ENCODE peak calls at places on chromosome 20, in five cellular contexts. B, O, G, S and C are unnamed samples.
A peak's percentile ranks its signal among the peaks of the same experiment; 100 is the strongest.

GRCh38 chr20:47453167-47453782 is 48.4 kb upstream of the NCOA3 start:
- DNase-seq in O (no peak), B (peak; percentile 97), G (no peak), S (peak; percentile 68), C (no peak)

GRCh38 chr20:22904905-22905304 is 130.2 kb upstream of the SSTR4 start:
- DNase-seq in B (no peak), S (no peak), G (no peak), O (no peak), C (no peak)

GRCh38 chr20:20267685-20268429 is 100.0 kb upstream of the INSM1 start:
- DNase-seq in G (no peak), O (no peak), S (no peak), B (no peak), C (no peak)

GRCh38 chr20:63885264-63886053 is 9.5 kb upstream of the DNAJC5 start:
- DNase-seq in B (no peak), G (no peak), S (no peak), O (no peak), C (no peak)

GRCh38 chr20:38131588-38132121 is 33.4 kb downstream of the TGM2 start:
- DNase-seq in B (peak; percentile 80), O (no peak), G (no peak), S (no peak), C (no peak)

GRCh38 chr20:36645998-36646397 is at the start of gene SLA2:
- DNase-seq in O (peak; percentile 58), G (no peak), S (no peak), B (no peak), C (no peak)

GRCh38 chr20:15240801-15241200 is 903.4 kb upstream of the FLRT3 start:
- DNase-seq in O (no peak), B (no peak), G (no peak), S (no peak), C (no peak)

GRCh38 chr20:50980851-50981713 is 22.5 kb downstream of the MOCS3 start:
- DNase-seq in B (peak; percentile 87), S (no peak), G (peak; percentile 70), O (peak; percentile 62), C (no peak)

GRCh38 chr20:25336561-25337422 is 53.8 kb downstream of the ABHD12 start:
- DNase-seq in B (peak; percentile 17), S (no peak), G (no peak), O (no peak), C (no peak)

GRCh38 chr20:35773154-35773751 is 1.4 kb downstream of the PHF20 start:
- DNase-seq in G (no peak), B (peak; percentile 28), S (no peak), O (peak; percentile 16), C (no peak)

GRCh38 chr20:11158146-11158545 is 484.3 kb upstream of the JAG1 start:
- DNase-seq in G (no peak), O (no peak), B (no peak), S (no peak), C (no peak)

GRCh38 chr20:45138451-45139300 is 14.4 kb upstream of the WFDC12 start:
- DNase-seq in B (peak; percentile 58), O (peak; percentile 29), G (peak; percentile 18), S (no peak), C (no peak)

GRCh38 chr20:290081-290831 is at the start of gene C20orf96:
- DNase-seq in O (peak; percentile 68), B (peak; percentile 94), G (peak; percentile 90), S (peak; percentile 78), C (peak; percentile 55)

GRCh38 chr20:47800619-47801018 is 15.3 kb upstream of the SULF2 start:
- DNase-seq in B (no peak), S (no peak), G (no peak), O (no peak), C (no peak)

GRCh38 chr20:57711311-57711712 is 1.5 kb upstream of the PMEPA1 start:
- DNase-seq in S (no peak), O (no peak), B (no peak), G (no peak), C (no peak)

GRCh38 chr20:46994341-46994740 is 99.7 kb downstream of the EYA2 start:
- DNase-seq in O (no peak), S (no peak), B (no peak), G (no peak), C (no peak)

GRCh38 chr20:47677314-47678129 is 107.8 kb downstream of the SULF2 start:
- DNase-seq in B (peak; percentile 57), S (no peak), G (peak; percentile 43), O (peak; percentile 28), C (peak; percentile 73)

GRCh38 chr20:57131601-57132391 is 134.6 kb downstream of the BMP7 start:
- DNase-seq in B (no peak), G (no peak), S (no peak), O (no peak), C (no peak)

GRCh38 chr20:1656844-1657243 is 735 bp downstream of the SIRPG start:
- DNase-seq in O (no peak), G (no peak), B (no peak), S (no peak), C (no peak)

GRCh38 chr20:8144282-8145245 is 12.5 kb downstream of the PLCB1 start:
- DNase-seq in O (no peak), G (no peak), S (peak; percentile 44), B (peak; percentile 85), C (no peak)